ENCODE peak calls at places on chromosomes 4 and X, in five cellular contexts. P is H9, I is IMR-90, C is H1, D is mesenchymal stem cell. J is an unnamed sample.

GRCh38 chr4:114361249-114361648 is 237.4 kb upstream of the UGT8 start:
- DNase-seq in P (no peak), I (no peak), C (no peak), D (peak; percentile 20), J (no peak)

GRCh38 chrX:118935352-118935751 is 39.1 kb upstream of the LONRF3 start:
- DNase-seq in C (no peak), P (no peak), I (no peak), D (no peak), J (no peak)

GRCh38 chr4:158538176-158538575 is 16.5 kb downstream of the RXFP1 start:
- DNase-seq in C (no peak), I (peak; percentile 53), P (no peak), D (peak; percentile 2), J (no peak)

GRCh38 chrX:152814048-152814447 is 16.5 kb downstream of the CETN2 start:
- DNase-seq in I (no peak), D (no peak), P (no peak), C (no peak), J (no peak)

GRCh38 chr4:156378053-156378665 is 424.5 kb upstream of the CTSO start:
- DNase-seq in D (peak; percentile 72), C (peak; percentile 48), P (peak; percentile 44), I (peak; percentile 71), J (peak; percentile 11)

GRCh38 chr4:72375050-72375736 is 193.8 kb downstream of the ADAMTS3 start:
- DNase-seq in D (peak; percentile 9), C (no peak), P (no peak), I (peak; percentile 69), J (no peak)

GRCh38 chr4:16315451-16315850 is 89.2 kb upstream of the TAPT1 start:
- DNase-seq in C (no peak), P (no peak), D (no peak), I (no peak), J (no peak)

GRCh38 chr4:1047106-1047975 is 35.9 kb downstream of the FGFRL1 start:
- DNase-seq in D (no peak), P (peak; percentile 41), I (no peak), C (peak; percentile 54), J (no peak)

GRCh38 chr4:40475609-40476008 is 140.5 kb downstream of the CHRNA9 start:
- DNase-seq in I (no peak), D (no peak), C (no peak), P (no peak), J (no peak)

GRCh38 chr4:168551211-168551610 is 54.4 kb downstream of the PALLD start:
- DNase-seq in D (no peak), P (no peak), C (no peak), I (peak; percentile 91), J (no peak)

GRCh38 chr4:140003851-140004579 is 150.0 kb downstream of the MAML3 start:
- DNase-seq in D (no peak), I (peak; percentile 8), P (no peak), C (peak; percentile 29), J (no peak)

GRCh38 chr4:139450586-139450985 is 3.3 kb upstream of the RAB33B start:
- DNase-seq in D (no peak), P (no peak), I (no peak), C (no peak), J (no peak)

GRCh38 chrX:38561951-38562719 is 793 bp downstream of the TSPAN7 start:
- DNase-seq in C (peak; percentile 51), D (peak; percentile 2), I (no peak), P (peak; percentile 44), J (peak; percentile 14)

GRCh38 chrX:134025986-134026731 is 40.8 kb upstream of the GPC3 start:
- DNase-seq in I (no peak), D (no peak), P (peak; percentile 41), C (peak; percentile 43), J (no peak)

GRCh38 chr4:87465739-87466366 is 43.5 kb downstream of the NUDT9 start:
- DNase-seq in D (peak; percentile 54), I (peak; percentile 69), C (no peak), P (no peak), J (peak; percentile 17)

GRCh38 chr4:183396187-183396738 is 48.2 kb upstream of the CDKN2AIP start:
- DNase-seq in C (no peak), I (peak; percentile 18), D (no peak), P (no peak), J (no peak)

GRCh38 chr4:18020145-18020670 is 1.3 kb downstream of the LCORL start:
- DNase-seq in I (peak; percentile 12), D (no peak), C (no peak), P (peak; percentile 29), J (no peak)

GRCh38 chr4:18021470-18021719 is 160 bp downstream of the LCORL start:
- DNase-seq in P (no peak), I (peak; percentile 20), D (peak; percentile 63), C (no peak), J (no peak)

GRCh38 chr4:18020671-18021469 is 685 bp downstream of the LCORL start:
- DNase-seq in C (peak; percentile 77), P (peak; percentile 74), I (peak; percentile 83), D (peak; percentile 95), J (peak; percentile 75)

GRCh38 chr4:18022572-18023039 is 1.1 kb upstream of the LCORL start:
- DNase-seq in P (no peak), D (no peak), C (no peak), I (peak; percentile 5), J (no peak)

GRCh38 chr4:18021720-18022571 is at the start of gene LCORL:
- DNase-seq in D (peak; percentile 99), C (peak; percentile 87), I (peak; percentile 95), P (peak; percentile 96), J (peak; percentile 95)
- H4K91ac ChIP-seq in D (peak within 1 kb of the TSS; percentile 80), C (no peak within 1 kb of the TSS), I (peak within 1 kb of the TSS; percentile 12), P (no peak within 1 kb of the TSS), J (no peak within 1 kb of the TSS)

DNA sequence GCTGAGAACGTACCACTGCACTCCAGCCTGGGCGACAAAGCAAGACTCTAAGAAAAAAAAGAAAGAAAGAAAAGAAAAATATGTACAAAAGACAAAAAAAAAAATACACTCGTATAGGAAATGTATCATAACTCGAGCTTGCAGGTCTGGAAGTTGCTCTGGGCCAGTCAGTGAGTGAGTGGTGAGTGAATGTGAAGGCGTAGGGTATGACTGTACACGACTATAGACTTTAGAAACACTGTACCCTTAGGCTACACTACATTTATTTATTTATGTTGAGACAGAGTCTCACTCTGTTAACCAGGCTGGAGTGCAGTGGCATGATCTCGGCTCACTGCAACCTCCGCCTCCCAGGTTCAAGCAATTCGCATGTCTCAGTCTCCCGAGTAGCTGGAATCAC is 29.4 kb downstream of the EVC2 start:
- DNase-seq in I (peak; percentile 87), P (no peak), C (no peak), D (peak; percentile 18), J (no peak)
- H2BK5ac ChIP-seq in I (no peak overlapping the region), P (no peak overlapping the region), C (no peak overlapping the region), D (no peak overlapping the region), J (no peak overlapping the region)

DNA sequence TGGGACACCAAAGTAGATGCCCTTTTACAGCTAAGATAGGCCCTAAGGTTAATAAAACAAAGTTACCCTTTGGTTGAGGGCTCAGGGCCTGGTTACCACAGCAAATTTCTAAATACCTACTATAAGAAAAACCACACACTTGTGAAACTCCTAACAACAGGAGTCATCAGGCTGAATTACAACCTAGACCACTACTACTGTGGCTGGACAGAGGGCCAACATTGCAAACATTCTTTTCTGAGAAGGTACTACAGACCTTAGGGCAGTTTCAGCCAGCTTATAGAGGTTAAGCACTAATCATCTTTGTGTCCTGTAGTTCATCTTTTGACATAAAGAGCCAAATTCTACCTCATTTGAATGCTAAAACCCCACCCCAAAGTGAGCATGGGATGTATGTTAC is 504.0 kb downstream of the RAPGEF2 start:
- DNase-seq in P (no peak), I (no peak), C (no peak), D (no peak), J (no peak)
- H2BK15ac ChIP-seq in P (no peak overlapping the region), I (no peak overlapping the region), C (no peak overlapping the region), D (no peak overlapping the region), J (no peak overlapping the region)

DNA sequence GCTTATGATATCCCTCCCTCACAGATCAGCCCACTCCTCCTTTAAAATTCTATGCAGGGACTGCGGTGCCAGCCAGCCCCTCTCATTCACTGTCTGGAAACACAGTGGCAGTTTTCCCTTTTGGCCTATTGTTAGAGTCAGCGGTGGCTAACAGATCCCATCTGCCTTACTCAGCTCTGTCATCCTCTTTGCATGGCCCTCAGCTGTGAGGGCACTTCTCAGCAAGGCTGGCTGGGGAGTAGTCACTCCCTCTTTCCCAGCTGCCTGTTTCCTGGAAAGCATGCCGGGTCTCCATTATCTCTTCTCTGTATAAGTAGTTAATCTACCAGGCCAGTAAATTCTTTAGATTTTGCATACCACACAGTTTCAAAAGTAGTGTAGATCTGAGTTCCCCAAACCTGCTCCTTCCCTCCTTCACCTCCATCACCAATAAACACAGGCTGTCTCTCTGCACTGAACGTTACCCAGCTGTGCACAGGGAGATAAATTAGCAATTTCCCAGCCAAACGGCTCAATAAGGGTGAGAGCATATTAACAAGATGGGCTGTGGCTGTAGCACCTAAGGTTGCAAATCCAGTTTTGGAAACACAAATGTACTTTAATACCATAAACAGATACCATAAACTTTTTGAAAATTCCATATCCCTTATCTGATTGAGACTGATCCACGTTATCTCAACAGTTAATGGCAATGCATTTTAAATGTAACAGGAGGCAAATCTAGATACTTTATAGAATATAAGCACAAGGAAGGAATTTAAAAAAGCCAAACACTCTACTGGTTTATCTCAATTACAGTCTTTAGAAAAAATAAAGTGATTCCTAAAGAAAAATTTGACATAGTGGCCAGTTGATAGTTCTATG is 229.3 kb downstream of the ANKRD50 start:
- DNase-seq in D (peak; percentile 66), I (peak; percentile 21), C (no peak), P (peak; percentile 45), J (peak; percentile 58)
- H4K91ac ChIP-seq in D (no peak overlapping the region), I (no peak overlapping the region), C (no peak overlapping the region), P (no peak overlapping the region), J (no peak overlapping the region)

GRCh38 chr4:92522371-92522770 is 218.6 kb downstream of the GRID2 start:
- DNase-seq in P (no peak), C (no peak), I (no peak), D (peak; percentile 0), J (no peak)
- H2BK5ac ChIP-seq in P (peak overlapping the region; percentile 75), C (peak overlapping the region; percentile 63), I (no peak overlapping the region), D (no peak overlapping the region), J (no peak overlapping the region)

J was measured in neuronal stem cell.